ENCODE peak calls at places on chromosomes 7 and 10, in four cellular contexts. J, K, Z and H are unnamed samples.

GRCh38 chr10:86211691-86212390 is 154.8 kb downstream of the GRID1 start:
- DNase-seq in J (no peak), K (no peak), Z (no peak), H (no peak)

GRCh38 chr7:3695602-3696001 is 394.6 kb downstream of the SDK1 start:
- DNase-seq in J (no peak), K (no peak), Z (no peak), H (no peak)

GRCh38 chr10:131698986-131699385 is 201.8 kb upstream of the PPP2R2D start:
- DNase-seq in J (no peak), K (no peak), Z (no peak), H (no peak)

GRCh38 chr10:95441547-95441923 is 119.6 kb downstream of the SORBS1 start:
- DNase-seq in J (no peak), K (no peak), Z (no peak), H (no peak)

GRCh38 chr10:116566932-116567331 is 21.2 kb downstream of the PNLIP start:
- DNase-seq in J (no peak), K (no peak), Z (no peak), H (no peak)

GRCh38 chr10:61408065-61408464 is 45.1 kb downstream of the TMEM26 start:
- DNase-seq in J (no peak), K (no peak), Z (no peak), H (no peak)

GRCh38 chr10:14781763-14782162 is 7.1 kb upstream of the FAM107B start:
- DNase-seq in J (no peak), K (no peak), Z (no peak), H (no peak)

GRCh38 chr7:98867271-98867701 is 2.5 kb downstream of the TMEM130 start:
- DNase-seq in J (no peak), K (no peak), Z (peak), H (no peak)

GRCh38 chr10:6136215-6137201 is 47.7 kb downstream of the RBM17 start:
- DNase-seq in J (no peak), K (no peak), Z (peak), H (no peak)